ENCODE peak calls at places on chromosomes 11 and 22, in nine cellular contexts. P is psoas muscle, W is WERI-Rb-1, X is lung, Y is brain microvascular endothelial cell, Z is stomach, I is suprapubic skin, V is A673, A is A549. U is an unnamed sample.

GRCh38 chr22:26798433-26799065 is 141.2 kb downstream of the MIAT start:
- DNase-seq in P (no peak), W (no peak), X (no peak), Y (no peak), Z (no peak), I (no peak), V (no peak), A (no peak), U (no peak)

GRCh38 chr11:75656044-75656726 is 12.7 kb downstream of the MAP6 start:
- DNase-seq in P (no peak), W (no peak), X (no peak), Y (no peak), Z (no peak), I (no peak), V (no peak), A (no peak), U (no peak)

GRCh38 chr22:44276706-44277403 is 35.9 kb downstream of the SHISAL1 start:
- DNase-seq in P (no peak), W (no peak), X (no peak), Y (no peak), Z (no peak), I (no peak), V (no peak), A (no peak), U (no peak)

GRCh38 chr22:17159504-17159951 is 451 bp upstream of the HDHD5 start:
- DNase-seq in P (peak), W (peak), X (peak), Y (peak), Z (peak), I (peak), V (peak), A (peak), U (peak)

GRCh38 chr11:94067010-94067409 is 45.9 kb downstream of the HEPHL1 start:
- DNase-seq in P (no peak), W (no peak), X (no peak), Y (peak), Z (no peak), I (no peak), V (no peak), A (no peak), U (no peak)

GRCh38 chr11:78929092-78929905 is 354.6 kb upstream of the NARS2 start:
- DNase-seq in P (no peak), W (no peak), X (no peak), Y (no peak), Z (no peak), I (no peak), V (peak), A (no peak), U (no peak)

GRCh38 chr11:134644489-134645456 is 232.7 kb upstream of the B3GAT1 start:
- DNase-seq in P (no peak), W (no peak), X (no peak), Y (no peak), Z (peak), I (no peak), V (no peak), A (no peak), U (peak)

GRCh38 chr22:22944268-22944985 is 56.8 kb downstream of the IGLL5 start:
- DNase-seq in P (no peak), W (no peak), X (no peak), Y (no peak), Z (peak), I (peak), V (no peak), A (no peak), U (no peak)

GRCh38 chr22:38872172-38872830 is at the start of gene CBX6:
- DNase-seq in P (peak), W (peak), X (peak), Y (peak), Z (peak), I (peak), V (peak), A (peak), U (peak)

GRCh38 chr11:12279672-12280108 is 97.7 kb upstream of the PARVA start:
- DNase-seq in P (no peak), W (no peak), X (no peak), Y (no peak), Z (peak), I (peak), V (no peak), A (no peak), U (peak)

GRCh38 chr11:15889972-15890371 is 466.4 kb downstream of the SOX6 start:
- DNase-seq in P (no peak), W (peak), X (no peak), Y (peak), Z (no peak), I (no peak), V (no peak), A (no peak), U (no peak)

GRCh38 chr11:27926981-27927481 is 180.9 kb downstream of the KIF18A start:
- DNase-seq in P (no peak), W (peak), X (no peak), Y (peak), Z (no peak), I (no peak), V (peak), A (peak), U (no peak)

GRCh38 chr22:19383292-19383691 is 48.2 kb downstream of the HIRA start:
- DNase-seq in P (no peak), W (no peak), X (no peak), Y (no peak), Z (no peak), I (no peak), V (no peak), A (no peak), U (no peak)

GRCh38 chr11:123559418-123559817 is 95.0 kb downstream of the SCN3B start:
- DNase-seq in P (no peak), W (no peak), X (no peak), Y (peak), Z (no peak), I (no peak), V (peak), A (no peak), U (no peak)

GRCh38 chr22:27876684-27877083 is 42.4 kb downstream of the PITPNB start:
- DNase-seq in P (no peak), W (no peak), X (no peak), Y (peak), Z (no peak), I (no peak), V (peak), A (no peak), U (no peak)

GRCh38 chr11:88358040-88358431 is 20.5 kb upstream of the CTSC start:
- DNase-seq in P (no peak), W (no peak), X (no peak), Y (no peak), Z (no peak), I (no peak), V (no peak), A (no peak), U (no peak)

GRCh38 chr22:17237031-17237668 is 17.9 kb upstream of the ADA2 start:
- DNase-seq in P (no peak), W (no peak), X (no peak), Y (no peak), Z (no peak), I (no peak), V (no peak), A (no peak), U (no peak)

GRCh38 chr22:16801088-16801487 is 24.1 kb downstream of the XKR3 start:
- DNase-seq in P (no peak), W (no peak), X (no peak), Y (no peak), Z (no peak), I (no peak), V (no peak), A (no peak), U (no peak)

GRCh38 chr11:35518766-35519165 is 6.7 kb downstream of the PAMR1 start:
- DNase-seq in P (no peak), W (no peak), X (no peak), Y (no peak), Z (no peak), I (no peak), V (no peak), A (no peak), U (no peak)

GRCh38 chr22:20230777-20231420 is 37.2 kb downstream of the RTN4R start:
- DNase-seq in P (no peak), W (no peak), X (no peak), Y (no peak), Z (no peak), I (no peak), V (no peak), A (no peak), U (no peak)

GRCh38 chr11:95372097-95372656 is 141.2 kb upstream of the SESN3 start:
- DNase-seq in P (no peak), W (no peak), X (no peak), Y (no peak), Z (no peak), I (no peak), V (no peak), A (no peak), U (no peak)

GRCh38 chr11:35260342-35260985 is 121.5 kb downstream of the CD44 start:
- DNase-seq in P (no peak), W (no peak), X (no peak), Y (peak), Z (no peak), I (no peak), V (no peak), A (peak), U (no peak)

GRCh38 chr22:42385691-42386090 is 46.5 kb downstream of the NFAM1 start:
- DNase-seq in P (no peak), W (no peak), X (no peak), Y (no peak), Z (no peak), I (no peak), V (no peak), A (no peak), U (no peak)

GRCh38 chr11:29957406-29957805 is 59.4 kb downstream of the KCNA4 start:
- DNase-seq in P (no peak), W (peak), X (no peak), Y (no peak), Z (no peak), I (no peak), V (no peak), A (no peak), U (no peak)

GRCh38 chr11:103183981-103184592 is 74.9 kb downstream of the DYNC2H1 start:
- DNase-seq in P (no peak), W (no peak), X (no peak), Y (no peak), Z (no peak), I (no peak), V (no peak), A (no peak), U (no peak)

GRCh38 chr11:122102426-122102825 is 13.6 kb downstream of the BLID start:
- DNase-seq in P (no peak), W (no peak), X (no peak), Y (no peak), Z (no peak), I (no peak), V (no peak), A (no peak), U (no peak)
- H3K27ac ChIP-seq in P (peak), W (no peak), X (peak), Y (peak), Z (peak), I (no peak), V (peak), A (no peak), U (no peak)

GRCh38 chr11:125075900-125076317 is 12.8 kb downstream of the SLC37A2 start:
- DNase-seq in P (no peak), W (no peak), X (no peak), Y (no peak), Z (no peak), I (peak), V (no peak), A (no peak), U (no peak)
- TF ChIP-seq CTCF in P (no peak), W (peak), X (no peak), Y (peak), Z (no peak), I (no peak), V (peak), A (no peak), U (no peak)

GRCh38 chr11:2179516-2179915 is 7.9 kb upstream of the TH start:
- DNase-seq in P (no peak), W (no peak), X (no peak), Y (no peak), Z (no peak), I (no peak), V (no peak), A (no peak), U (no peak)

GRCh38 chr11:2180347-2180746 is 8.7 kb upstream of the TH start:
- DNase-seq in P (no peak), W (no peak), X (no peak), Y (no peak), Z (no peak), I (no peak), V (no peak), A (no peak), U (no peak)

GRCh38 chr11:2178906-2179494 is 7.4 kb upstream of the TH start:
- DNase-seq in P (no peak), W (no peak), X (no peak), Y (peak), Z (no peak), I (no peak), V (peak), A (peak), U (no peak)

GRCh38 chr11:2182075-2182474 is 10.5 kb upstream of the TH start:
- DNase-seq in P (no peak), W (no peak), X (no peak), Y (no peak), Z (no peak), I (no peak), V (no peak), A (no peak), U (no peak)

DNA sequence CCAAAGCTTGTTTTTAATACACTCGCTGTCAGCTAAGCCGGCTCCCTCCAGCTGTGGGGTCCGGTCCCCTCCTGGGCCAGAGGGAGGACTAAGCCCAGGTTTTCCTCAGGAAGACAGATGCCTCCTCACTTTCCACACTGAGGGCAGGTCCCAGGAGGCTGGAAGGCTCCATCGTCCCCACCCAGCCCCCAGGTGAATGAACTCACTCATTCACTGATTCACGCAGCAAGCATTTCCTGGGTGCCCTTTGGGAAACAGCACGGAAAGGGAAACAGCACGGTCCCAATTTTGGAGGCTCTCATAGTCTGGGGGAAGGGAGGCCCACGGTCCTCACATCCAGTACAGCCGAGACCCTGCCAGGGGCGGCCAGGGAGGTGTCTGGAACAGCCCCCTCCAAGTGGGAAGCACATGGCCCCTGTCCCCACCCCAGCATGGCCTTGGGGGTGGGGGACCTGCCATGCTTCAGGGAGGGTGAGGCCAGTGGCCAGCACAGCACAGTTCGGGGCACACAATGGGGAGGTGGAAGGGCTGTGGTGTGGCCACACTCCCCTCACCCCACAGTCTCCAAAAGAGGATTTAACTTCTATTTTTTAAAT is 9.3 kb upstream of the TH start:
- DNase-seq in P (no peak), W (peak), X (no peak), Y (no peak), Z (no peak), I (no peak), V (no peak), A (no peak), U (no peak)
- H3K27ac ChIP-seq in P (no peak), W (no peak), X (no peak), Y (no peak), Z (no peak), I (no peak), V (no peak), A (peak), U (no peak)

DNA sequence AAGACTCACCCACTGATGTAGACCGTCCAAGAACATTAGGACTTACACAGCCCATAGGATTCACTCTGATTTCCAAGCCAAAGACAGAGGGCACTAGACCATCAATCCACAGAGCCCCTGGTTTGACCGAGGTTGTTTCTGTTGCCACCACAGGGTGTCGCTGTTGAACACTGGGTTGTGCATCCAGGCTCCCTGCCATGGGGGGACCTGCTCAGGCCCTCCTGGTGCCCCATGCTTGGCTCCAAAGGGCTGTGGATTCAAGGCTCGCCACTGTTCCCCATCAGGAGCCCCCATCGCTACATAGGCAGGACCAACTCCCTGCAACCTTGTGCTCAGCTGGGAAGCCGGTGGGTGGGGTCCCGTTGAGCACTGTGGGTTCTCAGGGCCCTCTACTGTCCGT is 128.0 kb upstream of the ANO1 start:
- DNase-seq in P (no peak), W (peak), X (no peak), Y (peak), Z (no peak), I (no peak), V (peak), A (peak), U (no peak)
- TF ChIP-seq CTCF in P (peak), W (peak), X (no peak), Y (peak), Z (no peak), I (no peak), V (peak), A (peak), U (peak)

DNA sequence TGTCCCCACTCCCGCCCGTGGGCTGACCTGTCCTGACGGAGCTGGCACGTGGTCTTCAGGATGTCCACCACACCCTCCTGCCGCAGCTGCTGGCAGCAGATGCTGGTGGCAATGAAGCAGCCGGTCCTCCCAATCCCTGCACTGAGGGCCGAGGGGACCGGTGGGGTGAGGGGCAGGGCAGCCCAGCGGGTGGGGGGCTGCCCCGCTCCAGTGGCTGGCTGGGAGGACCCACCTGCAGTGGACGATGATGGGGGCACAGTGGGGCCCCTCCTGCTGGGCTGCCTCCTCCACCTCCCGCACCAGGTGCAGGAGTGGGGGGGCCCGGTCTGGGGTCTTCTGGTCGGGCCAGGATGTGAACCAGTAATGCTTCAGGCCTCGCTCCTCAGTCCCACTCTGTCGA is 3.4 kb upstream of the IGSF22 start:
- DNase-seq in P (no peak), W (no peak), X (no peak), Y (no peak), Z (no peak), I (no peak), V (no peak), A (no peak), U (no peak)
- H3K27ac ChIP-seq in P (no peak), W (no peak), X (no peak), Y (no peak), Z (no peak), I (no peak), V (no peak), A (no peak), U (no peak)

GRCh38 chr11:48098024-48098423 is 117.7 kb downstream of the PTPRJ start:
- DNase-seq in P (no peak), W (no peak), X (no peak), Y (no peak), Z (no peak), I (no peak), V (no peak), A (no peak), U (no peak)

GRCh38 chr11:48094643-48095339 is 114.4 kb downstream of the PTPRJ start:
- DNase-seq in P (no peak), W (no peak), X (no peak), Y (no peak), Z (no peak), I (no peak), V (no peak), A (no peak), U (no peak)

GRCh38 chr11:48093795-48094642 is 113.7 kb downstream of the PTPRJ start:
- DNase-seq in P (no peak), W (peak), X (no peak), Y (no peak), Z (no peak), I (no peak), V (peak), A (no peak), U (no peak)

GRCh38 chr11:48095779-48096470 is 115.6 kb downstream of the PTPRJ start:
- DNase-seq in P (peak), W (peak), X (no peak), Y (no peak), Z (no peak), I (no peak), V (no peak), A (no peak), U (no peak)

DNA sequence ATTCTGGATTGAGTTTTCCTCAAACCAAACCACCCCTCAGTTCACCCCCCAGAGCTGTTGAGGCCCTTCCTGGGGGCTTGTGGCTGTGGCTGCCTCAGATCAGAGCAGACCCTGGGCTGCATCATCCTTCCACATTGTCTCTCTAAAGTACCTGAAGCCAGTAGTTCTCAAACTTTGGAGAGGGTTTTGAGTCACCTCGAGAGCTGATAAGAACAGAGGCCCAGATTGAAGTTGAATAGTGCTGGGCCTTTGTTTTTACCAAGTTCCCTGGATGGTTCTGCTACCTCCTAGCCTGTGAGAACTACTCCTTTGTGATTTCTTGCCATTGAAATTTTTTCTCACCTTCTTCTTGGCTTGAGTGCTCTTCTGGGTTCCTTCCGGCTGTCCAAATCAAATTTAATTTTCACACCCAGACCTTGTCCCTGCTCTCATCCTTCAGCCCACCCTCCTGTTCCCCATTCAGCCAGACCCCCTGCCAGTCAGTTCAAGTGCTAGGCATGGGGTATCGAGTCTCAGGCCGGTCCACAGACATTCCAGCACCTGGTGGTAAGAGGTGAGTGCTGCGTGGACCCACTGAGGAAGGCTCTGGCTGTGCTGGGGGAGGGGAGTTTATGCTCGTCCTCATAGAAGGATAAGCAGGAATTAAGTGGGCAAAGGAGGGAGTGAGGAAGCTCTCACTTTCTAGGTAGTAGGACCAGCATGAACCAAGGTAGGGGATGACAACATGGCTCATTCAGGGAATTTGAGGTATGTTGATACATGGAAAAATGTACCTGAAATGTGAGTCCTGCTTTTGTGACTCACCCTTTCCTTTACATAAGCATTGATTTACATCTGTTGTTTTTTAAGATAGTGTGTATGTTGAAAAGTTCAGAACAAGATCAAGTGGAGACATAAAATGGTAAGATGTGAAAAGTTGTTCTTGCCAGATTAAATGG is 116.5 kb downstream of the PTPRJ start:
- DNase-seq in P (no peak), W (peak), X (no peak), Y (no peak), Z (no peak), I (no peak), V (no peak), A (no peak), U (no peak)
- TF ChIP-seq CTCF in P (no peak), W (no peak), X (no peak), Y (peak), Z (no peak), I (no peak), V (no peak), A (no peak), U (no peak)

GRCh38 chr11:33656768-33657167 is 43.9 kb downstream of the C11orf91 start:
- DNase-seq in P (no peak), W (no peak), X (no peak), Y (no peak), Z (no peak), I (no peak), V (no peak), A (no peak), U (no peak)
- H3K27ac ChIP-seq in P (no peak), W (no peak), X (no peak), Y (no peak), Z (no peak), I (no peak), V (no peak), A (no peak), U (peak)

U was measured in thyroid gland.